ENCODE peak calls at places on chromosome 18, in five cellular contexts. One of them, this sample, is unnamed. For H3K36me3, the result is how much of the 10 kb centered on the place peaks cover.

GRCh38 chr18:36187826-36188721 is 777 bp downstream of the MOCOS start:
- DNase-seq in cardiac muscle cell: no peak
- DNase-seq in OCI-LY7: no peak
- DNase-seq in effector memory CD4-positive, alpha-beta T cell: no peak
- DNase-seq in pancreas: no peak
- DNase-seq in this sample: no peak

GRCh38 chr18:58491773-58492752 is 136.8 kb downstream of the ALPK2 start:
- DNase-seq in effector memory CD4-positive, alpha-beta T cell: no peak
- DNase-seq in pancreas: no peak
- DNase-seq in OCI-LY7: no peak
- DNase-seq in cardiac muscle cell: no peak
- DNase-seq in this sample: no peak

GRCh38 chr18:57574866-57575265 is 11.6 kb downstream of the FECH start:
- DNase-seq in cardiac muscle cell: no peak
- DNase-seq in pancreas: no peak
- DNase-seq in effector memory CD4-positive, alpha-beta T cell: no peak
- DNase-seq in OCI-LY7: no peak
- DNase-seq in this sample: no peak

GRCh38 chr18:41265047-41265446 is 690.0 kb upstream of the PIK3C3 start:
- DNase-seq in effector memory CD4-positive, alpha-beta T cell: no peak
- DNase-seq in pancreas: no peak
- DNase-seq in cardiac muscle cell: no peak
- DNase-seq in OCI-LY7: no peak
- DNase-seq in this sample: no peak

GRCh38 chr18:36380173-36380827 is 82.8 kb downstream of the FHOD3 start:
- DNase-seq in effector memory CD4-positive, alpha-beta T cell: no peak
- DNase-seq in cardiac muscle cell: no peak
- DNase-seq in OCI-LY7: no peak
- DNase-seq in pancreas: no peak
- DNase-seq in this sample: no peak

GRCh38 chr18:25826377-25826776 is 264.0 kb downstream of the SS18 start:
- DNase-seq in OCI-LY7: no peak
- DNase-seq in pancreas: no peak
- DNase-seq in effector memory CD4-positive, alpha-beta T cell: no peak
- DNase-seq in cardiac muscle cell: no peak
- DNase-seq in this sample: no peak

GRCh38 chr18:27057459-27058302 is 127.4 kb downstream of the CHST9 start:
- DNase-seq in effector memory CD4-positive, alpha-beta T cell: no peak
- DNase-seq in pancreas: no peak
- DNase-seq in cardiac muscle cell: peak
- DNase-seq in OCI-LY7: no peak
- DNase-seq in this sample: no peak

GRCh38 chr18:63238711-63239110 is 80.9 kb downstream of the BCL2 start:
- DNase-seq in OCI-LY7: no peak
- DNase-seq in cardiac muscle cell: no peak
- DNase-seq in pancreas: no peak
- DNase-seq in effector memory CD4-positive, alpha-beta T cell: no peak
- DNase-seq in this sample: no peak

GRCh38 chr18:79934311-79935097 is 16.9 kb downstream of the SLC66A2 start:
- DNase-seq in pancreas: peak
- DNase-seq in OCI-LY7: no peak
- DNase-seq in cardiac muscle cell: peak
- DNase-seq in effector memory CD4-positive, alpha-beta T cell: no peak
- DNase-seq in this sample: no peak

GRCh38 chr18:26056291-26056690 is 34.1 kb downstream of the SS18 start:
- DNase-seq in OCI-LY7: no peak
- DNase-seq in cardiac muscle cell: no peak
- DNase-seq in effector memory CD4-positive, alpha-beta T cell: no peak
- DNase-seq in pancreas: no peak
- DNase-seq in this sample: no peak

GRCh38 chr18:55510809-55511208 is 77.2 kb downstream of the TCF4 start:
- DNase-seq in effector memory CD4-positive, alpha-beta T cell: no peak
- DNase-seq in pancreas: no peak
- DNase-seq in OCI-LY7: no peak
- DNase-seq in cardiac muscle cell: no peak
- DNase-seq in this sample: no peak

GRCh38 chr18:35073186-35074105 is 32.2 kb downstream of the MAPRE2 start:
- DNase-seq in OCI-LY7: no peak
- DNase-seq in cardiac muscle cell: no peak
- DNase-seq in effector memory CD4-positive, alpha-beta T cell: no peak
- DNase-seq in pancreas: no peak
- DNase-seq in this sample: no peak

GRCh38 chr18:57906852-57907251 is 103.7 kb upstream of the ATP8B1 start:
- DNase-seq in pancreas: no peak
- DNase-seq in effector memory CD4-positive, alpha-beta T cell: no peak
- DNase-seq in cardiac muscle cell: no peak
- DNase-seq in OCI-LY7: no peak
- DNase-seq in this sample: no peak

GRCh38 chr18:657311-657997 is at the start of gene TYMS:
- DNase-seq in effector memory CD4-positive, alpha-beta T cell: no peak
- DNase-seq in cardiac muscle cell: peak
- DNase-seq in OCI-LY7: peak
- DNase-seq in pancreas: peak
- DNase-seq in this sample: peak

GRCh38 chr18:8816805-8817204 is 111.4 kb downstream of the MTCL1 start:
- DNase-seq in OCI-LY7: no peak
- DNase-seq in pancreas: no peak
- DNase-seq in cardiac muscle cell: peak
- DNase-seq in effector memory CD4-positive, alpha-beta T cell: no peak
- DNase-seq in this sample: no peak

GRCh38 chr18:50614838-50615237 is 55.0 kb downstream of the MAPK4 start:
- DNase-seq in pancreas: no peak
- DNase-seq in cardiac muscle cell: no peak
- DNase-seq in effector memory CD4-positive, alpha-beta T cell: no peak
- DNase-seq in OCI-LY7: no peak
- DNase-seq in this sample: no peak

GRCh38 chr18:37769846-37770245 is 204.2 kb upstream of the CELF4 start:
- DNase-seq in effector memory CD4-positive, alpha-beta T cell: no peak
- DNase-seq in OCI-LY7: no peak
- DNase-seq in cardiac muscle cell: no peak
- DNase-seq in pancreas: no peak
- DNase-seq in this sample: no peak

GRCh38 chr18:72201032-72201431 is 343.1 kb downstream of the CBLN2 start:
- DNase-seq in pancreas: no peak
- DNase-seq in cardiac muscle cell: no peak
- DNase-seq in OCI-LY7: no peak
- DNase-seq in effector memory CD4-positive, alpha-beta T cell: no peak
- DNase-seq in this sample: no peak

GRCh38 chr18:68733693-68734092 is 18.8 kb upstream of the TMX3 start:
- DNase-seq in OCI-LY7: no peak
- DNase-seq in cardiac muscle cell: no peak
- DNase-seq in pancreas: no peak
- DNase-seq in effector memory CD4-positive, alpha-beta T cell: no peak
- DNase-seq in this sample: no peak

GRCh38 chr18:62751341-62751821 is 36.0 kb downstream of the PHLPP1 start:
- DNase-seq in cardiac muscle cell: no peak
- DNase-seq in pancreas: no peak
- DNase-seq in OCI-LY7: no peak
- DNase-seq in effector memory CD4-positive, alpha-beta T cell: no peak
- DNase-seq in this sample: no peak

GRCh38 chr18:45562567-45563479 is 52.5 kb upstream of the SLC14A2 start:
- DNase-seq in OCI-LY7: no peak
- DNase-seq in effector memory CD4-positive, alpha-beta T cell: no peak
- DNase-seq in pancreas: no peak
- DNase-seq in cardiac muscle cell: no peak
- DNase-seq in this sample: no peak

GRCh38 chr18:3254725-3255124 is 7.1 kb downstream of the MYL12A start:
- DNase-seq in OCI-LY7: no peak
- DNase-seq in pancreas: no peak
- DNase-seq in effector memory CD4-positive, alpha-beta T cell: no peak
- DNase-seq in cardiac muscle cell: no peak
- DNase-seq in this sample: no peak

GRCh38 chr18:3966246-3966984 is 488.7 kb downstream of the DLGAP1 start:
- DNase-seq in pancreas: no peak
- DNase-seq in OCI-LY7: no peak
- DNase-seq in cardiac muscle cell: no peak
- DNase-seq in effector memory CD4-positive, alpha-beta T cell: no peak
- DNase-seq in this sample: no peak

GRCh38 chr18:56532176-56532840 is 106.1 kb downstream of the TXNL1 start:
- DNase-seq in effector memory CD4-positive, alpha-beta T cell: no peak
- DNase-seq in cardiac muscle cell: no peak
- DNase-seq in OCI-LY7: no peak
- DNase-seq in pancreas: no peak
- DNase-seq in this sample: no peak

GRCh38 chr18:78138993-78139496 is 840.6 kb upstream of the SALL3 start:
- DNase-seq in pancreas: no peak
- DNase-seq in OCI-LY7: no peak
- DNase-seq in cardiac muscle cell: no peak
- DNase-seq in effector memory CD4-positive, alpha-beta T cell: no peak
- DNase-seq in this sample: no peak

GRCh38 chr18:7592305-7593071 is 25.4 kb downstream of the PTPRM start:
- DNase-seq in effector memory CD4-positive, alpha-beta T cell: no peak
- DNase-seq in pancreas: no peak
- DNase-seq in OCI-LY7: no peak
- DNase-seq in cardiac muscle cell: peak
- DNase-seq in this sample: no peak

GRCh38 chr18:50311573-50312106 is 24.1 kb upstream of the CXXC1 start:
- DNase-seq in cardiac muscle cell: no peak
- DNase-seq in pancreas: peak
- DNase-seq in OCI-LY7: no peak
- DNase-seq in effector memory CD4-positive, alpha-beta T cell: no peak
- DNase-seq in this sample: no peak

GRCh38 chr18:3061581-3062416 is 48.9 kb upstream of the LPIN2 start:
- DNase-seq in cardiac muscle cell: no peak
- DNase-seq in OCI-LY7: no peak
- DNase-seq in pancreas: no peak
- DNase-seq in effector memory CD4-positive, alpha-beta T cell: peak
- DNase-seq in this sample: peak

GRCh38 chr18:57803119-57803969 is at the start of gene ATP8B1:
- DNase-seq in cardiac muscle cell: peak
- DNase-seq in pancreas: peak
- DNase-seq in OCI-LY7: no peak
- DNase-seq in effector memory CD4-positive, alpha-beta T cell: no peak
- DNase-seq in this sample: no peak

GRCh38 chr18:79552696-79553095 is 126.9 kb upstream of the CTDP1 start:
- DNase-seq in OCI-LY7: no peak
- DNase-seq in effector memory CD4-positive, alpha-beta T cell: no peak
- DNase-seq in cardiac muscle cell: no peak
- DNase-seq in pancreas: no peak
- DNase-seq in this sample: no peak

GRCh38 chr18:51123481-51123880 is 74.0 kb downstream of the MEX3C start:
- DNase-seq in OCI-LY7: no peak
- DNase-seq in cardiac muscle cell: no peak
- DNase-seq in pancreas: no peak
- DNase-seq in effector memory CD4-positive, alpha-beta T cell: no peak
- DNase-seq in this sample: no peak

GRCh38 chr18:42477261-42477660 is 522.2 kb downstream of the PIK3C3 start:
- DNase-seq in pancreas: no peak
- DNase-seq in effector memory CD4-positive, alpha-beta T cell: no peak
- DNase-seq in cardiac muscle cell: no peak
- DNase-seq in OCI-LY7: no peak
- DNase-seq in this sample: no peak

GRCh38 chr18:13272411-13272810 is 53.9 kb downstream of the LDLRAD4 start:
- DNase-seq in pancreas: no peak
- DNase-seq in cardiac muscle cell: no peak
- DNase-seq in OCI-LY7: no peak
- DNase-seq in effector memory CD4-positive, alpha-beta T cell: no peak
- DNase-seq in this sample: no peak

DNA sequence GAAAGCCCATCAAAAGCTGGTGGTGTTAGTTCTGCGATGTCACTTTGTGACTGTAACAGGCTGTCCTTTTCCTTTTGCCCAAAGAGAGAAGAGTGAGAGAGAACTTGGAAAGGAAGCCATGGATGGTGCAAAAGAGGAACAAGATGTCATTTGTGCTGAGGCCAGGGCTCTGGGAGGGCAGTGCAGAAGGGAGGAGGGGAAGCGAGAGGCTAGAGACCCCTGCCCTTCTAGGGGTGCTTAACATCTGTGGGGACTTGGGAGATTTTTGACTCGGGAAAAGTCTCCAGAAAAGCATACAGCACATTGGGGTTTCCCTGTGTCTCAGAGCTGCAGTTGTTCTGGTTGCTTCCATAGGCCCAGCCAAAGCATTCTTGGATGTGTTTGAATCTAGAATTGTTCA is 49.6 kb downstream of the ZBTB7C start:
- DNase-seq in effector memory CD4-positive, alpha-beta T cell: no peak
- DNase-seq in OCI-LY7: no peak
- DNase-seq in pancreas: no peak
- DNase-seq in cardiac muscle cell: no peak
- DNase-seq in this sample: no peak
- H3K27ac ChIP-seq in effector memory CD4-positive, alpha-beta T cell: no peak
- H3K27ac ChIP-seq in OCI-LY7: no peak
- H3K27ac ChIP-seq in pancreas: no peak
- H3K27ac ChIP-seq in cardiac muscle cell: no peak
- H3K27ac ChIP-seq in this sample: no peak

DNA sequence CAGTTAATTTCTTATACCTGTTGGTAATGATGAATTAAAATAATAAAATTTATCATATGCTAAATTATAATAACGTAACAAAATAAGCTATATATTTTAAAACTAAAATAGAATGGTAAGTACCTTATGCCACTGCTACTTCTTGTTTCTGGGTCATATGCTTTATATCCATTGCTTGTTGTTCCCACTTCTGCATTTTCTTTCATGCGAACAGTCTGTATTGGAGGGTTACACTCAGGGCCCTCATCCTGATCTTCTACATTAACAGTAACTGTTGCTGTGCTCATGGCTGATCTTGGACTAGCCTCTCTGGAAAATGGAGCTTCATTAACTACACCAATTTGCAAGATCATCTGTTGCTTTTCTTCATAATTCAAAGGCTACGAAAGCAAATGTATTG is 22.2 kb downstream of the DSC2 start:
- DNase-seq in pancreas: no peak
- DNase-seq in effector memory CD4-positive, alpha-beta T cell: no peak
- DNase-seq in cardiac muscle cell: no peak
- DNase-seq in OCI-LY7: no peak
- DNase-seq in this sample: no peak
- H3K36me3 ChIP-seq in pancreas: under half
- H3K36me3 ChIP-seq in effector memory CD4-positive, alpha-beta T cell: under half
- H3K36me3 ChIP-seq in cardiac muscle cell: under half
- H3K36me3 ChIP-seq in OCI-LY7: under half
- H3K36me3 ChIP-seq in this sample: under half

DNA sequence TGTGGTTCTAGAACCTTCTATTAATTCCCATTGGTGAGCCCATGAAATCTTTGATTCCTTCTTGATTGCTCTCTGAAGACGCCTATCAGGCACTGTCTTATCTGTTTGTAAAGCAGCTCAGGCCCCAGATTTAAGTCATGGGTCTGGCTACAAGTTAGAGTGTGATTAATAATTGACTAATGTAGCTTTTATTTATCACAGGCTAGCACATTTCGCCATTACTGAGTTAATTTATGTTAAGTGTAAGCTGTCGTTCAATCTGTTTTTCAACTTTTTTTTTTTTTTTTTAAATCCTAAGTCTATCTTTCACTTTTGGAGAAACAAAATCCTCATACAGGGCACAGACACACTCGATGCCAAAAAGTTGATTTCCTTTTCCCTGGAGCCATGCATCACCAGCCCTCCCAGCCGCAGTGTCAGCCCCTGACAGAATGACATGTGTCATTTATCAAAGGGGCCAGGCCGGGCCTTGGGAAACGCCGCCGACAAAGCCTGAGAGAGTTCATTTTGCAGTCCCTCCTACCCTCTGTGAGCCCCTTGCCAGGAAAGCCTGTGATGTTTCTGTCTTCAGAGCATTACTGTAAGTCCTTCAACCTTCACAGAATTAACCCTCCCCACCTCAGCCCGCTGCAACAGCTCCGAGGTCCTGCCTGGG is 15.8 kb downstream of the TSHZ1 start:
- DNase-seq in effector memory CD4-positive, alpha-beta T cell: no peak
- DNase-seq in OCI-LY7: no peak
- DNase-seq in cardiac muscle cell: peak
- DNase-seq in pancreas: no peak
- DNase-seq in this sample: no peak
- H3K4me3 ChIP-seq in effector memory CD4-positive, alpha-beta T cell: no peak
- H3K4me3 ChIP-seq in OCI-LY7: no peak
- H3K4me3 ChIP-seq in cardiac muscle cell: no peak
- H3K4me3 ChIP-seq in pancreas: peak
- H3K4me3 ChIP-seq in this sample: no peak

GRCh38 chr18:49072524-49072934 is 121.8 kb upstream of the SMAD7 start:
- DNase-seq in pancreas: no peak
- DNase-seq in cardiac muscle cell: peak
- DNase-seq in OCI-LY7: no peak
- DNase-seq in effector memory CD4-positive, alpha-beta T cell: no peak
- DNase-seq in this sample: no peak
- H3K27ac ChIP-seq in pancreas: no peak
- H3K27ac ChIP-seq in cardiac muscle cell: peak
- H3K27ac ChIP-seq in OCI-LY7: no peak
- H3K27ac ChIP-seq in effector memory CD4-positive, alpha-beta T cell: no peak
- H3K27ac ChIP-seq in this sample: no peak

This sample was measured in CD4-positive, alpha-beta memory T cell.